ENCODE peak calls at places on chromosomes 1 and 21, in eight cellular contexts. One of them, this sample, is unnamed.

GRCh38 chr1:115718011-115718754 is 50.3 kb downstream of the CASQ2 start:
- DNase-seq in RWPE1: no peak
- DNase-seq in lung: no peak
- DNase-seq in CD4-positive, alpha-beta T cell: no peak
- DNase-seq in mucosa of gallbladder: no peak
- DNase-seq in NCI-H446: no peak
- DNase-seq in NCI-H1105 treated with DMSO at 0.1 percent for 48 hours: no peak
- DNase-seq in cardiac septum: no peak
- DNase-seq in this sample: no peak

GRCh38 chr1:153683853-153684252 is 5.4 kb downstream of the NPR1 start:
- DNase-seq in mucosa of gallbladder: no peak
- DNase-seq in NCI-H446: no peak
- DNase-seq in RWPE1: no peak
- DNase-seq in lung: no peak
- DNase-seq in CD4-positive, alpha-beta T cell: no peak
- DNase-seq in cardiac septum: no peak
- DNase-seq in NCI-H1105 treated with DMSO at 0.1 percent for 48 hours: no peak
- DNase-seq in this sample: peak; percentile 63

GRCh38 chr1:27522148-27522859 is 32.3 kb upstream of the WASF2 start:
- DNase-seq in NCI-H446: no peak
- DNase-seq in cardiac septum: no peak
- DNase-seq in NCI-H1105 treated with DMSO at 0.1 percent for 48 hours: peak; percentile 74
- DNase-seq in lung: no peak
- DNase-seq in CD4-positive, alpha-beta T cell: peak; percentile 88
- DNase-seq in mucosa of gallbladder: no peak
- DNase-seq in RWPE1: no peak
- DNase-seq in this sample: no peak

GRCh38 chr1:205317311-205317917 is 4.1 kb downstream of the NUAK2 start:
- DNase-seq in lung: peak; percentile 93
- DNase-seq in mucosa of gallbladder: peak; percentile 94
- DNase-seq in CD4-positive, alpha-beta T cell: no peak
- DNase-seq in NCI-H446: peak; percentile 81
- DNase-seq in cardiac septum: peak; percentile 85
- DNase-seq in RWPE1: peak; percentile 63
- DNase-seq in NCI-H1105 treated with DMSO at 0.1 percent for 48 hours: peak; percentile 91
- DNase-seq in this sample: no peak

GRCh38 chr21:39924577-39925308 is 57.5 kb downstream of the PCP4 start:
- DNase-seq in NCI-H446: no peak
- DNase-seq in CD4-positive, alpha-beta T cell: no peak
- DNase-seq in mucosa of gallbladder: no peak
- DNase-seq in lung: no peak
- DNase-seq in cardiac septum: no peak
- DNase-seq in RWPE1: no peak
- DNase-seq in NCI-H1105 treated with DMSO at 0.1 percent for 48 hours: no peak
- DNase-seq in this sample: no peak

GRCh38 chr1:209858561-209859103 is 30.9 kb downstream of the UTP25 start:
- DNase-seq in CD4-positive, alpha-beta T cell: no peak
- DNase-seq in NCI-H446: no peak
- DNase-seq in NCI-H1105 treated with DMSO at 0.1 percent for 48 hours: no peak
- DNase-seq in cardiac septum: no peak
- DNase-seq in lung: no peak
- DNase-seq in mucosa of gallbladder: no peak
- DNase-seq in RWPE1: no peak
- DNase-seq in this sample: no peak

GRCh38 chr1:158998781-158999161 is 10.9 kb upstream of the IFI16 start:
- DNase-seq in NCI-H446: peak; percentile 77
- DNase-seq in NCI-H1105 treated with DMSO at 0.1 percent for 48 hours: peak; percentile 84
- DNase-seq in lung: peak; percentile 32
- DNase-seq in mucosa of gallbladder: peak; percentile 55
- DNase-seq in CD4-positive, alpha-beta T cell: peak; percentile 21
- DNase-seq in cardiac septum: no peak
- DNase-seq in RWPE1: peak; percentile 44
- DNase-seq in this sample: peak; percentile 12

GRCh38 chr1:99963041-99963795 is 6.6 kb upstream of the SLC35A3 start:
- DNase-seq in NCI-H446: no peak
- DNase-seq in cardiac septum: no peak
- DNase-seq in lung: no peak
- DNase-seq in mucosa of gallbladder: no peak
- DNase-seq in NCI-H1105 treated with DMSO at 0.1 percent for 48 hours: no peak
- DNase-seq in CD4-positive, alpha-beta T cell: no peak
- DNase-seq in RWPE1: peak; percentile 38
- DNase-seq in this sample: peak; percentile 54

GRCh38 chr21:45982758-45983731 is 1.5 kb downstream of the COL6A1 start:
- DNase-seq in cardiac septum: no peak
- DNase-seq in NCI-H1105 treated with DMSO at 0.1 percent for 48 hours: no peak
- DNase-seq in lung: no peak
- DNase-seq in RWPE1: no peak
- DNase-seq in mucosa of gallbladder: no peak
- DNase-seq in CD4-positive, alpha-beta T cell: peak; percentile 4
- DNase-seq in NCI-H446: no peak
- DNase-seq in this sample: no peak

GRCh38 chr21:43357708-43358430 is 69.1 kb downstream of the SIK1 start:
- DNase-seq in NCI-H1105 treated with DMSO at 0.1 percent for 48 hours: no peak
- DNase-seq in mucosa of gallbladder: no peak
- DNase-seq in CD4-positive, alpha-beta T cell: no peak
- DNase-seq in lung: no peak
- DNase-seq in cardiac septum: no peak
- DNase-seq in RWPE1: no peak
- DNase-seq in NCI-H446: peak; percentile 48
- DNase-seq in this sample: no peak

GRCh38 chr1:25246600-25247023 is 642 bp downstream of the RSRP1 start:
- DNase-seq in mucosa of gallbladder: no peak
- DNase-seq in CD4-positive, alpha-beta T cell: peak; percentile 17
- DNase-seq in NCI-H446: no peak
- DNase-seq in lung: no peak
- DNase-seq in RWPE1: no peak
- DNase-seq in cardiac septum: no peak
- DNase-seq in NCI-H1105 treated with DMSO at 0.1 percent for 48 hours: peak; percentile 38
- DNase-seq in this sample: no peak

GRCh38 chr1:9761855-9762254 is 61.9 kb downstream of the CLSTN1 start:
- DNase-seq in mucosa of gallbladder: no peak
- DNase-seq in RWPE1: no peak
- DNase-seq in NCI-H1105 treated with DMSO at 0.1 percent for 48 hours: no peak
- DNase-seq in NCI-H446: no peak
- DNase-seq in lung: no peak
- DNase-seq in CD4-positive, alpha-beta T cell: no peak
- DNase-seq in cardiac septum: no peak
- DNase-seq in this sample: no peak

GRCh38 chr1:109161836-109162606 is 48.1 kb downstream of the ELAPOR1 start:
- DNase-seq in NCI-H1105 treated with DMSO at 0.1 percent for 48 hours: no peak
- DNase-seq in CD4-positive, alpha-beta T cell: no peak
- DNase-seq in mucosa of gallbladder: peak; percentile 43
- DNase-seq in cardiac septum: peak; percentile 85
- DNase-seq in NCI-H446: no peak
- DNase-seq in lung: peak; percentile 73
- DNase-seq in RWPE1: peak; percentile 55
- DNase-seq in this sample: peak; percentile 72

GRCh38 chr1:96955307-96956012 is 233.9 kb downstream of the PTBP2 start:
- DNase-seq in cardiac septum: no peak
- DNase-seq in NCI-H446: no peak
- DNase-seq in RWPE1: no peak
- DNase-seq in CD4-positive, alpha-beta T cell: no peak
- DNase-seq in NCI-H1105 treated with DMSO at 0.1 percent for 48 hours: no peak
- DNase-seq in mucosa of gallbladder: no peak
- DNase-seq in lung: no peak
- DNase-seq in this sample: no peak

GRCh38 chr1:85465791-85466134 is 804 bp upstream of the DDAH1 start:
- DNase-seq in NCI-H446: no peak
- DNase-seq in mucosa of gallbladder: no peak
- DNase-seq in RWPE1: no peak
- DNase-seq in cardiac septum: no peak
- DNase-seq in NCI-H1105 treated with DMSO at 0.1 percent for 48 hours: no peak
- DNase-seq in lung: no peak
- DNase-seq in CD4-positive, alpha-beta T cell: no peak
- DNase-seq in this sample: peak; percentile 32

GRCh38 chr1:182174202-182174855 is 112.8 kb upstream of the ZNF648 start:
- DNase-seq in NCI-H446: peak; percentile 76
- DNase-seq in cardiac septum: no peak
- DNase-seq in lung: no peak
- DNase-seq in CD4-positive, alpha-beta T cell: no peak
- DNase-seq in NCI-H1105 treated with DMSO at 0.1 percent for 48 hours: no peak
- DNase-seq in mucosa of gallbladder: no peak
- DNase-seq in RWPE1: no peak
- DNase-seq in this sample: no peak

GRCh38 chr1:68174173-68175113 is 57.9 kb downstream of the WLS start:
- DNase-seq in NCI-H1105 treated with DMSO at 0.1 percent for 48 hours: peak; percentile 54
- DNase-seq in lung: peak; percentile 71
- DNase-seq in CD4-positive, alpha-beta T cell: no peak
- DNase-seq in cardiac septum: no peak
- DNase-seq in RWPE1: peak; percentile 82
- DNase-seq in NCI-H446: peak; percentile 6
- DNase-seq in mucosa of gallbladder: peak; percentile 82
- DNase-seq in this sample: peak; percentile 85

GRCh38 chr1:41019353-41019745 is 2.2 kb downstream of the SLFNL1 start:
- DNase-seq in cardiac septum: no peak
- DNase-seq in lung: no peak
- DNase-seq in RWPE1: no peak
- DNase-seq in NCI-H1105 treated with DMSO at 0.1 percent for 48 hours: no peak
- DNase-seq in mucosa of gallbladder: no peak
- DNase-seq in CD4-positive, alpha-beta T cell: no peak
- DNase-seq in NCI-H446: no peak
- DNase-seq in this sample: no peak

GRCh38 chr1:247448107-247448778 is 9.7 kb downstream of the OR2B11 start:
- DNase-seq in NCI-H1105 treated with DMSO at 0.1 percent for 48 hours: peak; percentile 32
- DNase-seq in lung: peak; percentile 59
- DNase-seq in cardiac septum: no peak
- DNase-seq in RWPE1: peak; percentile 33
- DNase-seq in CD4-positive, alpha-beta T cell: no peak
- DNase-seq in mucosa of gallbladder: peak; percentile 40
- DNase-seq in NCI-H446: peak; percentile 57
- DNase-seq in this sample: peak; percentile 60

GRCh38 chr1:6445062-6445763 is 20.6 kb downstream of the ESPN start:
- DNase-seq in RWPE1: no peak
- DNase-seq in NCI-H446: no peak
- DNase-seq in lung: peak; percentile 62
- DNase-seq in cardiac septum: no peak
- DNase-seq in NCI-H1105 treated with DMSO at 0.1 percent for 48 hours: no peak
- DNase-seq in mucosa of gallbladder: peak; percentile 52
- DNase-seq in CD4-positive, alpha-beta T cell: no peak
- DNase-seq in this sample: no peak

This sample was measured in AG08396.